ENCODE peak calls at places on chromosome 5, in six cellular contexts. W, F, H, P, L and X are unnamed samples.

GRCh38 chr5:65062684-65063083 is 294.0 kb downstream of the CWC27 start:
- DNase-seq in W (no peak), F (peak), H (peak), P (peak), L (no peak), X (no peak)

GRCh38 chr5:73120222-73121108 is at the start of gene TMEM171:
- DNase-seq in W (peak), F (peak), H (no peak), P (peak), L (peak), X (no peak)

GRCh38 chr5:107154598-107154997 is 516.1 kb downstream of the EFNA5 start:
- DNase-seq in W (no peak), F (no peak), H (no peak), P (no peak), L (peak), X (no peak)

GRCh38 chr5:108858959-108859358 is 111.3 kb downstream of the FER start:
- DNase-seq in W (no peak), F (no peak), H (no peak), P (peak), L (no peak), X (no peak)

GRCh38 chr5:36777105-36777757 is 99.3 kb upstream of the NIPBL start:
- DNase-seq in W (no peak), F (no peak), H (peak), P (peak), L (peak), X (no peak)

GRCh38 chr5:88142801-88143692 is 125.6 kb downstream of the TMEM161B start:
- DNase-seq in W (no peak), F (peak), H (no peak), P (peak), L (no peak), X (no peak)

GRCh38 chr5:54611290-54611951 is 93.9 kb downstream of the SNX18 start:
- DNase-seq in W (no peak), F (no peak), H (no peak), P (no peak), L (no peak), X (no peak)

GRCh38 chr5:149939572-149939971 is 5.0 kb downstream of the PDE6A start:
- DNase-seq in W (no peak), F (no peak), H (no peak), P (no peak), L (no peak), X (no peak)

GRCh38 chr5:33261747-33262146 is 179.0 kb upstream of the TARS1 start:
- DNase-seq in W (no peak), F (no peak), H (no peak), P (no peak), L (no peak), X (no peak)

GRCh38 chr5:131156385-131156784 is 8.7 kb downstream of the HINT1 start:
- DNase-seq in W (no peak), F (no peak), H (no peak), P (no peak), L (no peak), X (no peak)

GRCh38 chr5:150245111-150245789 is 44.3 kb downstream of the CAMK2A start:
- DNase-seq in W (no peak), F (no peak), H (peak), P (no peak), L (no peak), X (no peak)

GRCh38 chr5:79070002-79070567 is 518 bp downstream of the BHMT2 start:
- DNase-seq in W (no peak), F (no peak), H (no peak), P (no peak), L (no peak), X (no peak)

GRCh38 chr5:122313941-122314340 is 1.9 kb downstream of the SNCAIP start:
- DNase-seq in W (no peak), F (no peak), H (no peak), P (no peak), L (no peak), X (no peak)

GRCh38 chr5:109318455-109319108 is 91.2 kb downstream of the PJA2 start:
- DNase-seq in W (no peak), F (no peak), H (no peak), P (no peak), L (no peak), X (no peak)

GRCh38 chr5:8633259-8633658 is 764.3 kb downstream of the MTRR start:
- DNase-seq in W (no peak), F (no peak), H (no peak), P (no peak), L (no peak), X (no peak)

GRCh38 chr5:6106756-6107155 is 271.6 kb downstream of the MED10 start:
- DNase-seq in W (no peak), F (no peak), H (no peak), P (no peak), L (no peak), X (no peak)

GRCh38 chr5:67156976-67157583 is 39.5 kb downstream of the CD180 start:
- DNase-seq in W (peak), F (no peak), H (no peak), P (peak), L (peak), X (no peak)

GRCh38 chr5:95818181-95819147 is 4.1 kb downstream of the GLRX start:
- DNase-seq in W (peak), F (no peak), H (no peak), P (no peak), L (no peak), X (no peak)

GRCh38 chr5:80516826-80517225 is 28.9 kb downstream of the FAM151B start:
- DNase-seq in W (no peak), F (peak), H (peak), P (peak), L (no peak), X (no peak)

GRCh38 chr5:72064801-72065570 is 42.3 kb upstream of the MAP1B start:
- DNase-seq in W (no peak), F (no peak), H (no peak), P (no peak), L (peak), X (peak)

GRCh38 chr5:53041071-53041692 is 52.0 kb downstream of the ITGA2 start:
- DNase-seq in W (no peak), F (no peak), H (no peak), P (peak), L (no peak), X (no peak)

GRCh38 chr5:1764606-1764960 is 35.1 kb downstream of the MRPL36 start:
- DNase-seq in W (no peak), F (no peak), H (no peak), P (no peak), L (no peak), X (no peak)

GRCh38 chr5:171627936-171628335 is 157.7 kb upstream of the SMIM23 start:
- DNase-seq in W (no peak), F (no peak), H (no peak), P (no peak), L (no peak), X (no peak)

GRCh38 chr5:171562822-171563221 is 143.4 kb downstream of the FGF18 start:
- DNase-seq in W (no peak), F (no peak), H (no peak), P (no peak), L (no peak), X (no peak)

GRCh38 chr5:466661-467310 is 23.8 kb downstream of the EXOC3 start:
- DNase-seq in W (no peak), F (no peak), H (no peak), P (no peak), L (no peak), X (no peak)

GRCh38 chr5:177302354-177303110 is 987 bp downstream of the RAB24 start:
- DNase-seq in W (peak), F (no peak), H (no peak), P (no peak), L (no peak), X (no peak)

GRCh38 chr5:143401846-143402463 is 1.5 kb downstream of the NR3C1 start:
- DNase-seq in W (peak), F (no peak), H (no peak), P (peak), L (peak), X (no peak)

GRCh38 chr5:126065061-126065460 is 358.1 kb upstream of the GRAMD2B start:
- DNase-seq in W (no peak), F (no peak), H (no peak), P (no peak), L (no peak), X (no peak)

GRCh38 chr5:155050384-155051019 is 36.9 kb downstream of the KIF4B start:
- DNase-seq in W (no peak), F (no peak), H (no peak), P (no peak), L (no peak), X (no peak)